ENCODE peak calls at places on chromosomes 4 and X, in eight cellular contexts. E, X, T, I, B, R, Z and S are unnamed samples.

GRCh38 chr4:53646792-53647191 is 55.5 kb upstream of the LNX1 start:
- DNase-seq in B (no peak), I (no peak), T (no peak), Z (no peak), R (no peak), E (no peak), X (no peak), S (no peak)

GRCh38 chr4:152679414-152680281 is at the start of gene TMEM154:
- DNase-seq in X (peak), E (peak), R (peak), Z (peak), B (peak), T (peak), I (peak), S (no peak)

GRCh38 chr4:46146993-46147392 is 23.1 kb upstream of the GABRG1 start:
- DNase-seq in Z (no peak), E (no peak), X (no peak), B (no peak), I (no peak), T (no peak), R (no peak), S (no peak)

GRCh38 chr4:150875367-150875766 is 139.7 kb downstream of the LRBA start:
- DNase-seq in I (no peak), B (no peak), Z (no peak), X (no peak), R (no peak), E (no peak), T (no peak), S (no peak)

GRCh38 chr4:186104114-186104894 is at the start of gene FAM149A:
- DNase-seq in B (no peak), X (no peak), I (peak), T (peak), E (no peak), R (no peak), Z (peak), S (no peak)

GRCh38 chr4:7805533-7806079 is 134.1 kb downstream of the AFAP1 start:
- DNase-seq in B (no peak), R (peak), I (no peak), E (no peak), T (peak), Z (no peak), X (peak), S (no peak)

GRCh38 chr4:173405840-173406606 is 7.1 kb upstream of the SCRG1 start:
- DNase-seq in E (no peak), T (no peak), I (no peak), X (no peak), R (no peak), B (no peak), Z (no peak), S (no peak)

GRCh38 chrX:38870386-38870895 is 69.2 kb downstream of the MID1IP1 start:
- DNase-seq in B (no peak), Z (no peak), E (no peak), X (no peak), T (no peak), R (no peak), I (no peak), S (no peak)

GRCh38 chr4:152273343-152273742 is 262.5 kb downstream of the FBXW7 start:
- DNase-seq in I (no peak), X (peak), E (no peak), B (no peak), R (no peak), T (no peak), Z (no peak), S (no peak)

GRCh38 chr4:125085-125820 is 952 bp downstream of the ZNF718 start:
- DNase-seq in B (no peak), T (peak), I (peak), R (peak), E (no peak), Z (peak), X (peak), S (no peak)

GRCh38 chr4:33467291-33467690 is 2747.1 kb downstream of the PCDH7 start:
- DNase-seq in Z (no peak), T (no peak), R (no peak), X (no peak), I (no peak), B (no peak), E (no peak), S (no peak)

GRCh38 chr4:38094419-38094818 is 134.2 kb downstream of the PTTG2 start:
- DNase-seq in R (no peak), I (no peak), B (no peak), Z (no peak), T (no peak), E (no peak), X (no peak), S (no peak)

GRCh38 chr4:8914461-8915171 is 43.0 kb upstream of the HMX1 start:
- DNase-seq in R (no peak), B (no peak), I (no peak), X (no peak), Z (no peak), T (peak), E (peak), S (no peak)